ENCODE peak calls at places on chromosome 19, in eight cellular contexts. H is GM10248; P is NCI-H1417; A is kidney epithelial cell; Z is CD8-positive, alpha-beta T cell; U is kidney glomerular epithelial cell; B is activated T-helper 2 cell treated with anti-CD3 and anti-CD28 coated beads, Interferon-gamma antibody, Interleukin-2, Interleukin-4, amounts not matched to agents 10 μg/mL and 5 μg/mL and 100 μg/mL, durations not matched to agents 14 hours and 24 hours and 36 hours; N is GF-D8. V is an unnamed sample.
A peak's percentile ranks its signal among the peaks of the same experiment; 100 is the strongest.

GRCh38 chr19:33482486-33482885 is 39.1 kb downstream of the PEPD start:
- DNase-seq in H (no peak), P (no peak), A (no peak), Z (no peak), U (no peak), B (no peak), N (no peak), V (no peak)

GRCh38 chr19:45862271-45862563 is 730 bp downstream of the SYMPK start:
- DNase-seq in H (no peak), P (no peak), A (no peak), Z (no peak), U (no peak), B (no peak), N (peak; percentile 19), V (no peak)

GRCh38 chr19:33052352-33052972 is 12.2 kb downstream of the RHPN2 start:
- DNase-seq in H (no peak), P (no peak), A (peak; percentile 55), Z (no peak), U (peak; percentile 51), B (no peak), N (no peak), V (no peak)

GRCh38 chr19:50357178-50358100 is 8.0 kb downstream of the NAPSA start:
- DNase-seq in H (peak; percentile 70), P (peak; percentile 85), A (no peak), Z (peak; percentile 90), U (peak; percentile 42), B (peak; percentile 83), N (peak; percentile 14), V (no peak)

GRCh38 chr19:47176071-47176626 is 45.5 kb downstream of the SAE1 start:
- DNase-seq in H (no peak), P (no peak), A (no peak), Z (no peak), U (no peak), B (no peak), N (no peak), V (peak; percentile 74)

GRCh38 chr19:10292206-10292788 is 2.5 kb downstream of the ICAM5 start:
- DNase-seq in H (peak; percentile 91), P (peak; percentile 8), A (no peak), Z (peak; percentile 73), U (peak; percentile 30), B (peak; percentile 72), N (no peak), V (no peak)

GRCh38 chr19:4386038-4386782 is 14.1 kb downstream of the SH3GL1 start:
- DNase-seq in H (no peak), P (no peak), A (no peak), Z (no peak), U (no peak), B (no peak), N (no peak), V (no peak)

GRCh38 chr19:5687360-5688198 is 2.5 kb upstream of the RPL36 start:
- DNase-seq in H (no peak), P (no peak), A (no peak), Z (no peak), U (no peak), B (no peak), N (no peak), V (no peak)

GRCh38 chr19:36256853-36257511 is 42.1 kb downstream of the ZNF146 start:
- DNase-seq in H (no peak), P (no peak), A (no peak), Z (no peak), U (no peak), B (no peak), N (no peak), V (no peak)

GRCh38 chr19:29963576-29963975 is 21.5 kb downstream of the URI1 start:
- DNase-seq in H (no peak), P (no peak), A (no peak), Z (no peak), U (no peak), B (no peak), N (no peak), V (no peak)

GRCh38 chr19:15177269-15178116 is 23.3 kb downstream of the NOTCH3 start:
- DNase-seq in H (peak; percentile 90), P (peak; percentile 87), A (peak; percentile 5), Z (peak; percentile 82), U (peak; percentile 71), B (peak; percentile 73), N (peak; percentile 12), V (peak; percentile 14)

GRCh38 chr19:15194938-15195337 is 5.9 kb downstream of the NOTCH3 start:
- DNase-seq in H (no peak), P (no peak), A (no peak), Z (no peak), U (no peak), B (no peak), N (no peak), V (no peak)

GRCh38 chr19:35032356-35032865 is 2.1 kb downstream of the SCN1B start:
- DNase-seq in H (no peak), P (no peak), A (no peak), Z (no peak), U (no peak), B (no peak), N (no peak), V (no peak)

GRCh38 chr19:4988770-4989251 is 19.9 kb downstream of the KDM4B start:
- DNase-seq in H (no peak), P (no peak), A (peak; percentile 67), Z (no peak), U (peak; percentile 71), B (no peak), N (no peak), V (no peak)

GRCh38 chr19:12034196-12034595 is 1.3 kb downstream of the ZNF433 start:
- DNase-seq in H (no peak), P (no peak), A (no peak), Z (no peak), U (no peak), B (no peak), N (no peak), V (no peak)

GRCh38 chr19:39251081-39251480 is 2.4 kb upstream of the IFNL4 start:
- DNase-seq in H (no peak), P (no peak), A (no peak), Z (no peak), U (no peak), B (no peak), N (no peak), V (no peak)

GRCh38 chr19:44846455-44847143 is 502 bp downstream of the NECTIN2 start:
- DNase-seq in H (peak; percentile 16), P (peak; percentile 13), A (no peak), Z (no peak), U (peak; percentile 23), B (no peak), N (no peak), V (no peak)

GRCh38 chr19:10808937-10809655 is 26.9 kb downstream of the TMED1 start:
- DNase-seq in H (no peak), P (no peak), A (no peak), Z (peak; percentile 28), U (no peak), B (peak; percentile 24), N (no peak), V (no peak)

GRCh38 chr19:18589380-18590272 is 1.0 kb downstream of the REX1BD start:
- DNase-seq in H (peak; percentile 75), P (peak; percentile 81), A (no peak), Z (peak; percentile 71), U (peak; percentile 30), B (peak; percentile 74), N (peak; percentile 19), V (no peak)

GRCh38 chr19:7852851-7853759 is 21.1 kb downstream of the PRR36 start:
- DNase-seq in H (peak; percentile 93), P (peak; percentile 94), A (no peak), Z (peak; percentile 69), U (peak; percentile 61), B (peak; percentile 51), N (no peak), V (no peak)

GRCh38 chr19:32877323-32877912 is 7.9 kb upstream of the SLC7A9 start:
- DNase-seq in H (no peak), P (no peak), A (no peak), Z (no peak), U (no peak), B (no peak), N (no peak), V (no peak)

GRCh38 chr19:46191972-46192371 is 37.6 kb upstream of the IGFL1 start:
- DNase-seq in H (no peak), P (no peak), A (no peak), Z (no peak), U (no peak), B (no peak), N (peak; percentile 6), V (no peak)

GRCh38 chr19:16404396-16404795 is 67.4 kb downstream of the EPS15L1 start:
- DNase-seq in H (no peak), P (no peak), A (no peak), Z (no peak), U (no peak), B (no peak), N (no peak), V (no peak)

GRCh38 chr19:46731007-46731501 is 14.1 kb upstream of the PRKD2 start:
- DNase-seq in H (no peak), P (no peak), A (peak; percentile 75), Z (no peak), U (no peak), B (no peak), N (peak; percentile 52), V (peak; percentile 88)

GRCh38 chr19:5109560-5109959 is 140.6 kb downstream of the KDM4B start:
- DNase-seq in H (no peak), P (no peak), A (no peak), Z (no peak), U (no peak), B (no peak), N (no peak), V (no peak)

GRCh38 chr19:8638078-8638619 is 7.7 kb downstream of the NFILZ start:
- DNase-seq in H (no peak), P (no peak), A (no peak), Z (no peak), U (no peak), B (no peak), N (peak; percentile 40), V (no peak)

GRCh38 chr19:6239871-6240676 is 39.7 kb downstream of the MLLT1 start:
- DNase-seq in H (no peak), P (no peak), A (no peak), Z (no peak), U (no peak), B (no peak), N (no peak), V (no peak)

GRCh38 chr19:29324717-29325116 is 111.8 kb upstream of the UQCRFS1 start:
- DNase-seq in H (no peak), P (no peak), A (no peak), Z (no peak), U (no peak), B (no peak), N (no peak), V (no peak)

GRCh38 chr19:55147408-55148251 is 1.4 kb downstream of the TNNT1 start:
- DNase-seq in H (no peak), P (peak; percentile 11), A (no peak), Z (no peak), U (no peak), B (no peak), N (no peak), V (no peak)

GRCh38 chr19:50500060-50500752 is 10.8 kb downstream of the JOSD2 start:
- DNase-seq in H (peak; percentile 61), P (peak; percentile 67), A (no peak), Z (no peak), U (no peak), B (no peak), N (no peak), V (no peak)

GRCh38 chr19:14393303-14393702 is 12.1 kb downstream of the ADGRE5 start:
- DNase-seq in H (no peak), P (no peak), A (no peak), Z (no peak), U (no peak), B (no peak), N (no peak), V (no peak)

GRCh38 chr19:10836478-10837325 is 690 bp upstream of the TMED1 start:
- DNase-seq in H (peak; percentile 89), P (no peak), A (peak; percentile 39), Z (peak; percentile 77), U (peak; percentile 95), B (peak; percentile 80), N (peak; percentile 87), V (no peak)

GRCh38 chr19:10747271-10747670 is 29.4 kb downstream of the DNM2 start:
- DNase-seq in H (no peak), P (no peak), A (no peak), Z (no peak), U (no peak), B (no peak), N (no peak), V (no peak)

GRCh38 chr19:5503598-5503997 is 48.4 kb downstream of the ZNRF4 start:
- DNase-seq in H (no peak), P (no peak), A (no peak), Z (no peak), U (no peak), B (no peak), N (no peak), V (no peak)

V was measured in non-pigmented ciliary epithelial cell.